ENCODE peak calls at places on chromosomes 6 and 20, in five cellular contexts. A, D, R, T and J are unnamed samples.

GRCh38 chr20:25032478-25033183 is 25.3 kb downstream of the ACSS1 start:
- DNase-seq in A (no peak), D (peak), R (no peak), T (no peak), J (no peak)

GRCh38 chr6:54768542-54768941 is 78.0 kb upstream of the FAM83B start:
- DNase-seq in A (no peak), D (no peak), R (no peak), T (no peak), J (no peak)

GRCh38 chr20:41494451-41494850 is 123.7 kb downstream of the CHD6 start:
- DNase-seq in A (no peak), D (no peak), R (no peak), T (no peak), J (no peak)

GRCh38 chr6:14905201-14905600 is 340.7 kb upstream of the JARID2 start:
- DNase-seq in A (no peak), D (no peak), R (no peak), T (no peak), J (no peak)

GRCh38 chr6:3895303-3895635 is 46.1 kb downstream of the FAM50B start:
- DNase-seq in A (no peak), D (no peak), R (no peak), T (no peak), J (no peak)

GRCh38 chr6:75285156-75285639 is 606 bp upstream of the TMEM30A start:
- DNase-seq in A (no peak), D (no peak), R (no peak), T (peak), J (no peak)

GRCh38 chr6:160137130-160137988 is 15.7 kb downstream of the SLC22A1 start:
- DNase-seq in A (no peak), D (peak), R (no peak), T (no peak), J (no peak)

GRCh38 chr20:41261790-41262717 is 55.5 kb downstream of the ZHX3 start:
- DNase-seq in A (peak), D (no peak), R (no peak), T (no peak), J (no peak)

GRCh38 chr6:23173231-23173630 is 603.9 kb downstream of the HDGFL1 start:
- DNase-seq in A (no peak), D (no peak), R (no peak), T (no peak), J (no peak)

GRCh38 chr6:149683256-149683860 is 34.5 kb downstream of the LATS1 start:
- DNase-seq in A (no peak), D (no peak), R (no peak), T (no peak), J (no peak)

GRCh38 chr6:15491255-15491985 is 171.4 kb downstream of the DTNBP1 start:
- DNase-seq in A (peak), D (peak), R (no peak), T (peak), J (peak)

GRCh38 chr20:32522775-32523612 is 62.1 kb downstream of the NOL4L start:
- DNase-seq in A (no peak), D (peak), R (no peak), T (peak), J (no peak)

GRCh38 chr6:74277749-74278148 is 581.7 kb downstream of the CD109 start:
- DNase-seq in A (no peak), D (no peak), R (no peak), T (peak), J (no peak)

GRCh38 chr6:156348376-156348775 is 428.8 kb upstream of the ARID1B start:
- DNase-seq in A (no peak), D (no peak), R (no peak), T (no peak), J (no peak)

GRCh38 chr6:39599996-39600395 is 125.2 kb downstream of the KIF6 start:
- DNase-seq in A (no peak), D (no peak), R (no peak), T (no peak), J (no peak)

GRCh38 chr6:12941422-12941821 is 224.9 kb downstream of the PHACTR1 start:
- DNase-seq in A (no peak), D (no peak), R (no peak), T (no peak), J (no peak)

GRCh38 chr6:129695373-129696027 is 14.5 kb downstream of the ARHGAP18 start:
- DNase-seq in A (peak), D (peak), R (no peak), T (no peak), J (no peak)
- TF ChIP-seq POLR2AphosphoS5 in A (no peak), D (no peak), R (no peak), T (no peak), J (no peak)

DNA sequence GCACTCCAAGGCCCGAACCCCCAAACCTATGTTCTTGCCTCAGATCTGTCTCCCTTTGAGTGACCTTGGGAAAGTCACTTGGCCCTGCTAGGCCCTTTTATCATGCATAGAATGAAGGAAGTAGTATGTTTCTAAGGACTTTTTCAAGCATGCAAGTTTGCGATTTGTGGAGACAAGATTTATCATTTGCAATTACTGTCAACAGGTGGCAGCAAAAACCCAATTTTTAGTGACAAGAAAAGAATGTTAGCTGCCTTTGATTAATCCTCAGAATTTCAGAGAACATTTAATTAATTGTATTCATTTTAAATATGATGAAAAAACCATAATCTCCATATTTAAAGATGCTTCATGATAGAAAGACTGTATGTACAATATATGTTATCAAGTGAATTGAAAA is 28.3 kb upstream of the PREP start:
- DNase-seq in A (peak), D (peak), R (no peak), T (peak), J (peak)
- TF ChIP-seq CTCF in A (peak), D (peak), R (no peak), T (peak), J (peak)

GRCh38 chr20:48738399-48739304 is 89.1 kb downstream of the PREX1 start:
- DNase-seq in A (no peak), D (peak), R (no peak), T (no peak), J (no peak)
- TF ChIP-seq GABPA in A (no peak), D (peak), R (no peak), T (no peak), J (no peak)

GRCh38 chr6:137931849-137932465 is 64.9 kb downstream of the TNFAIP3 start:
- DNase-seq in A (no peak), D (no peak), R (no peak), T (no peak), J (no peak)

GRCh38 chr6:137936798-137937197 is 69.7 kb downstream of the TNFAIP3 start:
- DNase-seq in A (no peak), D (no peak), R (no peak), T (no peak), J (no peak)

GRCh38 chr6:137938770-137939379 is 71.8 kb downstream of the TNFAIP3 start:
- DNase-seq in A (no peak), D (no peak), R (no peak), T (no peak), J (no peak)

GRCh38 chr6:137928286-137928685 is 61.2 kb downstream of the TNFAIP3 start:
- DNase-seq in A (no peak), D (no peak), R (no peak), T (no peak), J (peak)

DNA sequence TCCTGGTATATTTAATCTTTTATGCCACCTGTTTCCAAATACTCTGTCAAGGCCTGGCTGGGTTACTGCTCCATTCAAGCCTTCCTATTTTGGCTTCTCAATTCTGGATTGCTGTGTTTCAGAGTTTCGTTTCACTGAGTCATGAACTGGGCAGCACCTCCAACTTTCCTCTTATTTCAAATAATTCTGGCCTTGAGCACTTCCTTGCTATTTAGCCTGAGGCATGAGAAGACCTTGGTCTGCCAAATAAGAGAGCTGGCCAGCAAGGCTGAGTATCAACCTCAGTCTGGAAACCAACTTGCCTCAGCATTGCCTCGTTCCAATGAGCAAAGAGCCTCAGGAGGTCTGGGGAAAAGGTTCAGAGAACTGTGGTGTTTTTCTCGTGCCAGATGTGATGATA is 66.6 kb downstream of the TNFAIP3 start:
- DNase-seq in A (no peak), D (no peak), R (no peak), T (no peak), J (no peak)
- TF ChIP-seq POLR2AphosphoS5 in A (no peak), D (no peak), R (no peak), T (no peak), J (no peak)

DNA sequence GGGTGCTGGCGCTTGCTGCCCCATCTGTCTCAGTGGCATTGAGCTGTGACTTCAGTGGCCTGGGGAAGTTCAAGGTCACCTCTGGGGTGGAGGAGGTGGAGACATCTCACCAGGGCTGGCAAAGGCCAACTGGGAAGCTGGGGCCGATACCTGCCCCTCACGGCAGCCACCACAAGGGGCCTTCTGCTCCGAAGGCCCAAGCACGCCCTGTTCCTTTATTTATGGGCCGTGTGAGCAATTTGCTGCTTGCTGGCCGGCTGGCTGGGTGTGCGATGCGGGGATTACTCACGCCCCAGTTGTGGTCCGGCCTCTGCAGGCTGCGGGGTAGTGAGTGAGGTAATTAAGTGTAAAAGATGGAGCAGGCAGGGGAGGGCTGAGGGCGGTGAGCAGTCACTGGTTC is 13.2 kb upstream of the SCRT2 start:
- DNase-seq in A (peak), D (peak), R (no peak), T (peak), J (no peak)
- TF ChIP-seq CTCF in A (peak), D (peak), R (peak), T (no peak), J (no peak)

DNA sequence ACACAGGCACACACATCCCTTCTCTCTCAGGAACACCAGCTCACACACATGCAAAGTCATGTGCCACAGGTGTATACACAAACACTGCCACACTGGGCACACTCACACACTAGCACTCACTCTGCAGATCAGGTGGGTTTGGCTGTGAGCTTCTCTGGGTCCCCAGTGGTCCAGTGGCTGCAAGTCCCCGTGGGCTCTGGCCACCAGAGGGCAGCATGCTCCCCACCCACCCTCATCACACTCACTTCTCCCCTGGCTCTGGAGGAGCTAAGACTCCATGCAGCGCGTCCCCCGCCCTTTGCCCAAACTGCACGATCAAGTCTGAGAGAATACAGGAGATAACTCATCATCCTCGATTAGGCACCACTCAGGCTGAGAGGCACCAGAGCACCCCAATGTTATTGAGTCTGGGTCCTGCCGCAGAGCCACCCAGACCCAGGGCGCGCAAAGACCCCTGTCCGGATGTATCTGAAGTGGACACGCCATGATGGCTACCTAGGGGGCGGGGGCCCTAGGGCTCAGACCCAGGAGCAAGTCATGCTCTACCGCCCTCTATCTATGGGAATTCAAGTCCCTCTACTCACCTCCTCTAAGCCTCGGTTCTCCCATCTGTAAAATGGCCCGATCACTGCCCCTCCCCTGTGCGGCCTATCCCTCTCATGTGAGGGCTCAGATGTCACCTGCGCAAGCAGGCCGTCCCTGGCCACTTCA is 90.5 kb downstream of the GRM4 start:
- DNase-seq in A (peak), D (peak), R (peak), T (peak), J (peak)
- TF ChIP-seq GABPA in A (no peak), D (no peak), R (no peak), T (no peak), J (no peak)

DNA sequence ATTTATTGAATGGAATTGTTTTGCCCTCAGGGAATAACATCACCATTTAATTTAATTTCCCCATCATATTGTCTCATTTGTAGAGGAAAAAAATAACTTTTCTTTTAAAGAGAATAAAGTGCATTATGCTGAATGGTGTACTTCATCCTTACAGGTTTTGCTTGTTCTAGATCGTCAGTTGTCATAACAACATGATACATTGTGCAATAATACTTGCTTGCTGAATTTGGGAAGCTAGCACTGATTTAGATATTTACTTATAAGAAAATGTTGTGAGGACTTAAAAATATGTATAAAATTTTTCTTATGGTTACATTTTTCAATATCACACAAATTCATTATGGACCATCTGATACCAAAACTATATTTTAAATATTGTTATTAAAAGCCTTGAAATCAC is 509.0 kb upstream of the POU3F2 start:
- DNase-seq in A (no peak), D (no peak), R (no peak), T (no peak), J (no peak)
- TF ChIP-seq POLR2AphosphoS5 in A (no peak), D (no peak), R (no peak), T (no peak), J (no peak)

GRCh38 chr6:99458319-99458718 is 33.2 kb upstream of the PNISR start:
- DNase-seq in A (peak), D (peak), R (no peak), T (no peak), J (peak)
- TF ChIP-seq CTCF in A (peak), D (peak), R (no peak), T (peak), J (no peak)